ENCODE peak calls at places on chromosomes 4 and X, in eight cellular contexts. B is NCI-H2107; T is AG20443; D is stimulated activated CD8-positive, alpha-beta memory T cell treated with anti-CD3 and anti-CD28 coated beads, Interleukin-4, amount 100 ng/mL, for 24 hours; S is esophagus squamous epithelium; K is activated T-helper 1 cell treated with anti-CD3 and anti-CD28 coated beads, Interleukin-12 subunit alpha, Interleukin-12 subunit beta, Interleukin-2, Interleukin-4 antibody, amounts not matched to agents 30 ng/mL and 10 ng/mL and 1 ng/mL, durations not matched to agents 14 hours and 24 hours and 36 hours; X is A549; I is iris pigment epithelial cell. Y is an unnamed sample.

GRCh38 chr4:153789741-153790651 is 1.1 kb upstream of the SFRP2 start:
- DNase-seq in T (peak), S (no peak), K (no peak), I (no peak), D (no peak), X (no peak), B (no peak), Y (no peak)

GRCh38 chrX:29666361-29666760 is 549.0 kb upstream of the MAGEB2 start:
- DNase-seq in T (no peak), S (no peak), K (no peak), D (no peak), X (no peak), I (peak), B (no peak), Y (no peak)

GRCh38 chr4:69594382-69594781 is 45.1 kb downstream of the UGT2A2 start:
- DNase-seq in K (no peak), X (no peak), T (no peak), B (no peak), S (no peak), I (no peak), D (no peak), Y (no peak)

GRCh38 chrX:47634871-47635575 is 5.3 kb upstream of the CFP start:
- DNase-seq in X (no peak), S (no peak), I (no peak), B (no peak), K (no peak), T (no peak), D (no peak), Y (no peak)

GRCh38 chr4:185936650-185937376 is 124.8 kb upstream of the SORBS2 start:
- DNase-seq in S (no peak), T (no peak), D (no peak), K (no peak), X (no peak), B (no peak), I (peak), Y (no peak)

GRCh38 chrX:68261060-68261672 is 172.1 kb downstream of the OPHN1 start:
- DNase-seq in K (no peak), X (no peak), T (peak), D (no peak), B (no peak), S (no peak), I (peak), Y (no peak)

GRCh38 chr4:167956676-167957075 is 135.7 kb upstream of the ANXA10 start:
- DNase-seq in S (no peak), I (peak), D (no peak), B (no peak), X (no peak), T (no peak), K (no peak), Y (no peak)

GRCh38 chr4:173182403-173182802 is 13.8 kb downstream of the GALNT7 start:
- DNase-seq in I (peak), K (no peak), X (peak), S (no peak), D (no peak), B (no peak), T (peak), Y (no peak)

GRCh38 chrX:150983526-150984163 is 510 bp downstream of the HMGB3 start:
- DNase-seq in X (no peak), T (peak), K (peak), I (no peak), B (no peak), S (no peak), D (no peak), Y (no peak)

GRCh38 chrX:22666441-22666840 is 333.3 kb upstream of the DDX53 start:
- DNase-seq in T (peak), B (no peak), X (peak), K (no peak), I (peak), S (no peak), D (no peak), Y (no peak)

GRCh38 chr4:36264205-36264826 is 17.1 kb upstream of the DTHD1 start:
- DNase-seq in T (no peak), I (no peak), B (no peak), K (no peak), D (no peak), X (no peak), S (no peak), Y (no peak)

GRCh38 chr4:40916218-40916555 is 166.4 kb downstream of the NSUN7 start:
- DNase-seq in B (no peak), D (no peak), I (peak), K (no peak), X (no peak), S (no peak), T (peak), Y (no peak)

GRCh38 chr4:155903453-155903852 is at the start of gene TDO2:
- DNase-seq in S (no peak), I (no peak), T (no peak), X (no peak), D (no peak), K (no peak), B (no peak), Y (no peak)

GRCh38 chr4:33940281-33940680 is 2304.0 kb downstream of the ARAP2 start:
- DNase-seq in T (peak), K (no peak), X (no peak), D (no peak), S (no peak), I (peak), B (no peak), Y (no peak)

GRCh38 chrX:69163936-69164741 is 1.1 kb downstream of the PJA1 start:
- DNase-seq in I (peak), T (peak), K (peak), X (no peak), S (no peak), B (peak), D (peak), Y (peak)

GRCh38 chr4:108146819-108147218 is 21.9 kb downstream of the LEF1 start:
- DNase-seq in X (no peak), S (no peak), K (no peak), B (no peak), T (no peak), I (no peak), D (no peak), Y (no peak)

GRCh38 chrX:56572975-56573374 is 9.5 kb downstream of the UBQLN2 start:
- DNase-seq in I (no peak), T (no peak), B (no peak), S (no peak), K (no peak), D (no peak), X (no peak), Y (no peak)

GRCh38 chr4:153072661-153073060 is 131.6 kb upstream of the TRIM2 start:
- DNase-seq in K (no peak), B (no peak), T (no peak), I (no peak), X (no peak), D (no peak), S (no peak), Y (no peak)

GRCh38 chrX:135520022-135520552 is 373 bp upstream of the INTS6L start:
- DNase-seq in K (no peak), X (no peak), B (no peak), I (peak), D (no peak), T (peak), S (no peak), Y (no peak)

GRCh38 chrX:17559728-17560379 is 177.4 kb upstream of the SCML1 start:
- DNase-seq in S (no peak), D (no peak), X (peak), K (no peak), B (peak), I (peak), T (peak), Y (no peak)

GRCh38 chr4:149120331-149121014 is 678.3 kb upstream of the NR3C2 start:
- DNase-seq in X (no peak), K (no peak), B (no peak), I (peak), D (no peak), T (no peak), S (no peak), Y (no peak)

GRCh38 chr4:80619070-80619674 is 283.6 kb downstream of the CFAP299 start:
- DNase-seq in S (no peak), D (no peak), I (peak), T (no peak), B (no peak), X (peak), K (no peak), Y (no peak)

GRCh38 chrX:25721564-25721963 is 416.6 kb upstream of the MAGEB18 start:
- DNase-seq in T (no peak), B (no peak), I (peak), D (no peak), S (no peak), X (peak), K (no peak), Y (no peak)

GRCh38 chrX:97398030-97398551 is 514.4 kb downstream of the RPA4 start:
- DNase-seq in B (no peak), D (no peak), K (no peak), S (no peak), T (no peak), I (peak), X (no peak), Y (no peak)

GRCh38 chr4:5165419-5166369 is 114.4 kb downstream of the STK32B start:
- DNase-seq in S (no peak), T (peak), K (no peak), D (no peak), B (no peak), I (peak), X (no peak), Y (no peak)

GRCh38 chrX:110086162-110086915 is 83.4 kb downstream of the TMEM164 start:
- DNase-seq in I (peak), B (no peak), K (no peak), T (no peak), S (no peak), X (peak), D (no peak), Y (no peak)

GRCh38 chr4:5524900-5525299 is 183.5 kb downstream of the EVC2 start:
- DNase-seq in I (peak), K (no peak), X (no peak), T (peak), B (no peak), D (no peak), S (no peak), Y (no peak)

GRCh38 chr4:40070387-40070786 is 13.7 kb downstream of the N4BP2 start:
- DNase-seq in S (no peak), B (no peak), D (no peak), K (no peak), T (no peak), X (no peak), I (no peak), Y (no peak)

GRCh38 chr4:108683479-108683878 is 33.1 kb downstream of the OSTC start:
- DNase-seq in S (no peak), T (peak), X (peak), B (no peak), D (no peak), K (no peak), I (peak), Y (no peak)

GRCh38 chr4:183876268-183876934 is 28.7 kb upstream of the STOX2 start:
- DNase-seq in S (no peak), T (peak), X (peak), D (no peak), K (no peak), I (peak), B (peak), Y (no peak)